ENCODE peak calls at places on chromosomes 16 and 17, in four cellular contexts. C, A, K and F are unnamed samples.

GRCh38 chr16:59192551-59193199 is 458.6 kb upstream of the GOT2 start:
- DNase-seq in C (peak), A (no peak), K (no peak), F (no peak)

GRCh38 chr16:66315210-66315825 is 51.2 kb upstream of the CDH5 start:
- DNase-seq in C (peak), A (peak), K (peak), F (peak)

GRCh38 chr16:11025120-11025531 is 80.8 kb downstream of the CLEC16A start:
- DNase-seq in C (no peak), A (peak), K (no peak), F (no peak)

GRCh38 chr16:75948886-75949285 is 222.6 kb upstream of the CPHXL start:
- DNase-seq in C (no peak), A (no peak), K (no peak), F (no peak)

GRCh38 chr17:64024215-64024654 is 3.8 kb upstream of the ICAM2 start:
- DNase-seq in C (peak), A (no peak), K (no peak), F (no peak)

GRCh38 chr16:11478431-11479119 is 108.1 kb downstream of the LITAF start:
- DNase-seq in C (no peak), A (no peak), K (no peak), F (no peak)

GRCh38 chr16:49599281-49599680 is 225.7 kb downstream of the C16orf78 start:
- DNase-seq in C (no peak), A (no peak), K (no peak), F (no peak)

GRCh38 chr16:64437706-64438329 is 684.0 kb downstream of the CDH11 start:
- DNase-seq in C (peak), A (no peak), K (no peak), F (no peak)

GRCh38 chr16:641326-642188 is at the start of gene MCRIP2:
- DNase-seq in C (peak), A (peak), K (peak), F (peak)

GRCh38 chr16:70018254-70018653 is 67.1 kb downstream of the CLEC18A start:
- DNase-seq in C (peak), A (peak), K (peak), F (peak)

GRCh38 chr16:10355589-10355988 is 30.3 kb upstream of the ATF7IP2 start:
- DNase-seq in C (no peak), A (no peak), K (no peak), F (no peak)

GRCh38 chr16:11155284-11155806 is 100.7 kb downstream of the SOCS1 start:
- DNase-seq in C (no peak), A (no peak), K (no peak), F (peak)

GRCh38 chr17:28397687-28398279 is 8.2 kb downstream of the SLC46A1 start:
- DNase-seq in C (no peak), A (no peak), K (no peak), F (no peak)

GRCh38 chr16:19559242-19559910 is 3.9 kb downstream of the VPS35L start:
- DNase-seq in C (peak), A (no peak), K (peak), F (peak)

GRCh38 chr17:79993390-79994221 is 42.1 kb downstream of the TBC1D16 start:
- DNase-seq in C (peak), A (no peak), K (peak), F (peak)
- TF ChIP-seq POLR2A in C (no peak), A (no peak), K (no peak), F (no peak)

DNA sequence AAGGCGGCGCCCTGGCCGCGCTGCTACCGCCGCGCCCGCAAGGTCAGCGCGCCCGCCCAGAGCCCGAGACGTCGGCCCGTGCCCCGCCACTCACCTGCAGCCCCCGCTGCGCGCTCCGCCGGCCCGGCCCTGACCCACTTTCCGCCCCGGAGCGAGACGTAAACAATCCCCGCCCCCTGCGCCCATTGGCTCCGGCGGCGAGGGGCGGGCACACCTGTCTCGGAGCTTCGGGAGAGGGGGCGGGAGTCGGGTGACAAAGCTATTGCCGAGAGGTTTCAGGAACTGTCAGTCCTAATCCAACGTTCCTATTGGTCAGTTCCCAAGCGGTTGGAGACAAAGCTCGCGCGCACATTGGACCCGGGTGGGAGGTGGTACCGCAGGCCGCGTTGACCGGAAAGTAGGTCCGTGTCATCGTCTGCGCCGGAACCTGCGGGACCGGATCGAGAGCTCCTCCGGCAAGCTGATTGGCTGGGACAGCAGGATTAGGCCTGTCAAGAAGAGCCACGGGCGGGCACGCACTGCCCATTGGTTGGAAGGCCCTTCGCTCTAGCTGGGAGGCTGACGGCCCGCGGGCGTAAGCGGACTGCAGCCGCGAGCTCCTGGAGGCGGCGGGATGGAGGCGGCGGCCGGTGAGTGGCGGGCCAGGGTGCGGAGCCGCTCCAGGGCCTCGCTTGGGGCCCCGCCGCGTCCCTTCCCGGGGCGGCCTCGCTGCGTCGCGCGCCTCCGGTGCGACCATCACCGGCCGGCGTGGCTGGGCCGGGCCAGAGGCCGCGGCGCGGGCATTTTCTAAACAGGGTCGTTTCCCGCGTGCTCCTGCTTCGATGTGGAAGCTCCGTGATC is at the start of the genes NUBP2 and SPSB3:
- DNase-seq in C (peak), A (peak), K (peak), F (peak)
- TF ChIP-seq POLR2A in C (peak), A (peak), K (peak), F (peak)

GRCh38 chr17:58323420-58324408 is 4.9 kb downstream of the TSPOAP1 start:
- DNase-seq in C (no peak), A (peak), K (no peak), F (no peak)
- TF ChIP-seq POLR2A in C (no peak), A (no peak), K (no peak), F (no peak)

DNA sequence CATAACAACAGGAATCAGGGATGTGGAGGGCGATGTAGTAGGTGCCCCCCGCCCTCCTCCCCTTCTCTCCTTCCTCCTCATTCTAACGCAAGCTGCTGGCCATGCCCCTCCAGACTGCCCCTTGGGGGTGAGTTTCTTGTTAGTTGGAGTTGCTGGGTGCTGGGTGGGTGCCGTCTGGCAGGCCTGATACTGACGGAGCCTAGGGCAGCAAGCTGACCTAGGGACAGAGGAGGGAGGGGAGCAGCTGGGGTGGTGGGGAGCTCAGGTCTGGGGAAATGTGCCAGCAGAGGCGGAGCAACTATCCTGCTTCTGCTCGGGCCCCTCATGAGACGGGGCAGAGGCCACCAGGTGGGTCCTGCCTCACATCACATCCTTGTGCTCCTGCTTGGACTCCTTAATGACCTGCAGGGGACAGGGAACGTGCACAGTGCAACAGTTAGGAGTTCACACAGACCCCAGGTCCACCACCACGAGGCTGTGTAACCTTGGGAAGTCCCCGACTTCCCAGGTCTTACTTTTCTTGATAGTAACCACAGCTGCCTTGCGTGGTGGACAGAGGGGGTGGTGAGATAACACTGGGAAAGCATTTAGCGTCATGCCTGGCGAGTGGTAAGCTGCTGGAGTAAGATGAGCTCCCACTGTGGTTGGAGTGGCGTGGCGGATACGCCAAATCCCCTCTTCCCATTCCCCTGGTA is 7.9 kb upstream of the EFTUD2 start:
- DNase-seq in C (peak), A (no peak), K (no peak), F (no peak)
- TF ChIP-seq POLR2A in C (no peak), A (no peak), K (no peak), F (no peak)

DNA sequence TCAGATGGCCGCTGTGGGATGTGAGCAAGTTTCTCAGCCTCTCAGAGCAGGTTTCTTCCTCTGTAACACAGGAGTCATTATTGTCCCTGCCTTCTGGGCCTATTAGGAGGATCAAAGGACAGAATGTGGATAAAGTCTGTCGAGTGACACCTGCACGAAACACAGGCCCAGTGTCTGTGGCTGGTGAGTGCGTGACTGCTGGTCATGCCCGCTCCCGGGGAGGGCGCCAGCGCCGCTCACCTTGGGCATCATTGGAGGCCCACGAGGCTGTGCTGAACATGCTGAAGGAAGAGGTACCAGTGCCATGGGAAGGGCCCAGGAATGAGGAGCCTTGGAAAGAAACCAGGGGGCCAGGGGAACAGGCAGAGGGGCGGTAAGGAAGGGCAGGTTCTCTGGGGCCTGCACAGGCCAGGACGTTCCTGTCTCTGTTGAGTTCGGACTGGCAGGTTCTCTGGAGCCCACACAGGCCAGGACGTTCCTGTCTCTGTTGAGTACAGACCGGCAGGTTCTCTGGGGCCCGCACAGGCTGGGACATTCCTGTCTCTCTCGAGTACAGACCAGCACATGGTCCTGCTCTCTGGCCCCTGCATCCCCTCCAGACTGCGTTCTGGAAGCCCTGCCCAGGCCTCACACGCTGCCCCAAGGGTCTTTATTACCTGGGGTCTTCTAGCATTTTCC is 18.4 kb upstream of the GSE1 start:
- DNase-seq in C (no peak), A (no peak), K (no peak), F (no peak)
- TF ChIP-seq POLR2A in C (no peak), A (no peak), K (no peak), F (no peak)

GRCh38 chr16:4315185-4316102 is at the start of gene GLIS2:
- DNase-seq in C (peak), A (no peak), K (peak), F (peak)
- TF ChIP-seq POLR2A in C (no peak), A (no peak), K (peak), F (no peak)

GRCh38 chr16:3305109-3306068 is at the start of the genes TIGD7 and ZNF75A:
- DNase-seq in C (peak), A (peak), K (peak), F (peak)
- TF ChIP-seq POLR2A in C (peak), A (peak), K (peak), F (peak)

GRCh38 chr17:62065611-62066468 is 762 bp upstream of the MED13 start:
- DNase-seq in C (peak), A (peak), K (peak), F (peak)
- TF ChIP-seq POLR2A in C (peak), A (peak), K (peak), F (peak)